ENCODE peak calls at places on chromosomes 11 and 22, in seven cellular contexts. G, H, P, Y, R, D and B are unnamed samples.
A peak's percentile ranks its signal among the peaks of the same experiment; 100 is the strongest.

GRCh38 chr11:74929431-74930363 is 19.2 kb downstream of the XRRA1 start:
- DNase-seq in P (peak; percentile 45), D (peak; percentile 88), Y (peak; percentile 83), H (peak; percentile 95), G (peak; percentile 96), R (peak; percentile 53), B (peak; percentile 57)

GRCh38 chr11:20113147-20113435 is 47.2 kb downstream of the DBX1 start:
- DNase-seq in G (no peak), P (no peak), Y (peak; percentile 36), H (no peak), R (no peak), D (no peak), B (no peak)

GRCh38 chr11:57055780-57056179 is 67.1 kb downstream of the OR5AK2 start:
- DNase-seq in D (no peak), R (no peak), Y (no peak), H (no peak), G (no peak), P (no peak), B (no peak)

GRCh38 chr11:68825603-68826002 is 16.1 kb downstream of the CPT1A start:
- DNase-seq in R (no peak), H (no peak), Y (peak; percentile 70), P (no peak), D (no peak), G (no peak), B (no peak)

GRCh38 chr22:48711669-48712068 is 1116.0 kb downstream of the BRD1 start:
- DNase-seq in D (no peak), G (no peak), P (no peak), R (no peak), Y (no peak), H (no peak), B (no peak)

GRCh38 chr11:9808943-9809342 is 145.1 kb downstream of the SWAP70 start:
- DNase-seq in R (no peak), G (peak; percentile 43), H (no peak), D (no peak), P (no peak), Y (no peak), B (no peak)

GRCh38 chr22:43985532-43985931 is 30.3 kb downstream of the SAMM50 start:
- DNase-seq in D (no peak), G (peak; percentile 25), Y (no peak), P (no peak), R (no peak), H (peak; percentile 13), B (no peak)

GRCh38 chr11:833849-834311 is 1.1 kb downstream of the CD151 start:
- DNase-seq in R (no peak), D (no peak), P (no peak), Y (no peak), G (no peak), H (no peak), B (no peak)

GRCh38 chr11:3161720-3162409 is 3.2 kb downstream of the OSBPL5 start:
- DNase-seq in R (no peak), D (no peak), Y (peak; percentile 2), P (peak; percentile 17), G (no peak), H (no peak), B (no peak)

GRCh38 chr22:26401726-26402125 is 27.3 kb upstream of the ASPHD2 start:
- DNase-seq in G (no peak), P (no peak), H (no peak), Y (no peak), R (no peak), D (no peak), B (no peak)

GRCh38 chr11:28009383-28009782 is 98.6 kb downstream of the KIF18A start:
- DNase-seq in H (peak; percentile 83), Y (no peak), P (no peak), D (peak; percentile 43), R (no peak), G (peak; percentile 82), B (no peak)

GRCh38 chr11:121964591-121964990 is 151.4 kb downstream of the BLID start:
- DNase-seq in D (peak; percentile 45), R (no peak), P (no peak), Y (no peak), G (peak; percentile 45), H (peak; percentile 68), B (no peak)

GRCh38 chr11:1750481-1750839 is at the start of gene IFITM10:
- DNase-seq in H (peak; percentile 35), P (no peak), R (no peak), Y (no peak), D (no peak), G (no peak), B (no peak)

GRCh38 chr11:108069947-108070346 is 51.4 kb upstream of the ACAT1 start:
- DNase-seq in R (no peak), H (peak; percentile 68), D (peak; percentile 4), G (peak; percentile 53), Y (no peak), P (no peak), B (no peak)

GRCh38 chr22:36395061-36395849 is 7.5 kb upstream of the MYH9 start:
- DNase-seq in R (no peak), G (no peak), H (no peak), Y (peak; percentile 39), P (no peak), D (no peak), B (no peak)

GRCh38 chr11:69335461-69336386 is 41.8 kb downstream of the MYEOV start:
- DNase-seq in R (no peak), D (no peak), H (no peak), Y (no peak), P (no peak), G (no peak), B (no peak)

GRCh38 chr11:20112291-20113146 is 47.8 kb downstream of the DBX1 start:
- DNase-seq in H (peak; percentile 98), D (peak; percentile 88), G (peak; percentile 94), Y (peak; percentile 90), R (no peak), P (no peak), B (no peak)

GRCh38 chr11:45278721-45279120 is 7.4 kb downstream of the SYT13 start:
- DNase-seq in H (no peak), G (no peak), R (no peak), Y (no peak), D (no peak), P (no peak), B (no peak)

GRCh38 chr11:61751384-61751783 is 1.1 kb upstream of the MYRF start:
- DNase-seq in P (no peak), G (no peak), H (no peak), R (no peak), D (no peak), Y (no peak), B (no peak)

GRCh38 chr11:61752925-61753551 is 602 bp downstream of the MYRF start:
- DNase-seq in P (no peak), R (no peak), G (no peak), D (no peak), Y (peak; percentile 35), H (no peak), B (no peak)

GRCh38 chr11:61754534-61755482 is 2.4 kb downstream of the MYRF start:
- DNase-seq in D (no peak), R (no peak), P (no peak), G (peak; percentile 71), Y (peak; percentile 66), H (no peak), B (no peak)

GRCh38 chr11:61752117-61752924 is at the start of gene MYRF:
- DNase-seq in G (peak; percentile 35), D (no peak), R (no peak), Y (peak; percentile 80), H (peak; percentile 10), P (peak; percentile 80), B (peak; percentile 71)

DNA sequence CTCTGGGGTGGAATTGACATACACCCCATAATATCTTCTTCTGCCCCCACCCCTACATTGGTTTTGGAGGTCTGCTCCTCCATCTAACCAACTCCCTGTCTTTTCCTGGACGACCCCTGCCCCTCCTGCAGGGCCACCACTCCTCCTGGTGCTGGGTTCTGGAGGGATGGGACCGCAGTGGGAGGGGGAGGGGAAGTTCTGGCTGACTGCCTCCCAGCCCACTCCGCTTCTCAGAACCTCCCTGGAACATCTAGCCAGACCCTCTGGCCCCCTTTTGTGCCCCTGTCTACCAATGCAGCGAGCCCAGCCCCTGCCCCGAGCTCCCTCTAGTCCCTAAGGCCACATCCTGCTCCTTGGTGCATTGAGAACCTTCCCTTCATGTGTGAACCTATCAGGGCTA is 1.2 kb downstream of the MYRF start:
- DNase-seq in D (no peak), H (no peak), G (no peak), P (no peak), R (no peak), Y (no peak), B (no peak)
- TF ChIP-seq CTCF in D (no peak), H (no peak), G (no peak), P (no peak), R (no peak), Y (no peak), B (no peak)

GRCh38 chr11:63504933-63505586 is 824 bp upstream of the LGALS12 start:
- DNase-seq in R (no peak), D (no peak), P (no peak), H (peak; percentile 16), Y (peak; percentile 89), G (peak; percentile 35), B (no peak)

GRCh38 chr11:63508745-63509144 is 2.9 kb downstream of the LGALS12 start:
- DNase-seq in P (no peak), Y (no peak), H (no peak), D (no peak), G (no peak), R (no peak), B (no peak)

GRCh38 chr11:63505857-63506528 is at the start of gene LGALS12:
- DNase-seq in G (peak; percentile 79), D (no peak), P (no peak), Y (peak; percentile 25), R (no peak), H (peak; percentile 23), B (no peak)

GRCh38 chr11:63510360-63511130 is 4.7 kb downstream of the LGALS12 start:
- DNase-seq in D (no peak), G (peak; percentile 53), P (peak; percentile 63), R (peak; percentile 57), H (peak; percentile 94), Y (peak; percentile 55), B (no peak)

GRCh38 chr11:63508009-63508408 is 2.1 kb downstream of the LGALS12 start:
- DNase-seq in H (peak; percentile 15), R (no peak), Y (peak; percentile 84), G (no peak), P (peak; percentile 34), D (no peak), B (no peak)
- TF ChIP-seq CTCF in H (no peak), R (peak; percentile 41), Y (peak; percentile 89), G (peak; percentile 23), P (no peak), D (peak; percentile 15), B (peak; percentile 36)

GRCh38 chr11:124119103-124119502 is 3.9 kb downstream of the VWA5A start:
- DNase-seq in Y (no peak), D (no peak), P (no peak), R (no peak), G (no peak), H (no peak), B (no peak)

GRCh38 chr11:124122123-124122522 is 6.9 kb downstream of the VWA5A start:
- DNase-seq in R (no peak), P (no peak), G (no peak), Y (no peak), H (no peak), D (no peak), B (no peak)

GRCh38 chr11:124123587-124123986 is 8.3 kb downstream of the VWA5A start:
- DNase-seq in G (no peak), H (no peak), Y (no peak), P (no peak), D (no peak), R (no peak), B (no peak)
- TF ChIP-seq CTCF in G (peak; percentile 7), H (no peak), Y (no peak), P (peak; percentile 34), D (no peak), R (no peak), B (peak; percentile 31)

GRCh38 chr11:40924915-40925314 is 534.5 kb downstream of the LRRC4C start:
- DNase-seq in D (no peak), P (no peak), Y (no peak), R (no peak), H (no peak), G (no peak), B (no peak)
- TF ChIP-seq CTCF in D (no peak), P (no peak), Y (no peak), R (no peak), H (no peak), G (no peak), B (no peak)